ENCODE peak calls at places on chromosomes 3 and 15, in nine cellular contexts. S, H, P, D, B, E, M, Z and J are unnamed samples.

GRCh38 chr15:22262613-22263020 is 182.3 kb downstream of the OR4M2 start:
- DNase-seq in S (no peak), H (peak; percentile 80), P (no peak), D (no peak), B (no peak), E (peak; percentile 38), M (no peak), Z (no peak), J (no peak)

GRCh38 chr15:48868549-48868948 is 9.4 kb upstream of the EID1 start:
- DNase-seq in S (peak; percentile 86), H (no peak), P (no peak), D (peak; percentile 56), B (no peak), E (no peak), M (no peak), Z (no peak), J (no peak)

GRCh38 chr3:183815951-183816475 is 9.4 kb downstream of the MAP6D1 start:
- DNase-seq in S (no peak), H (no peak), P (no peak), D (no peak), B (no peak), E (no peak), M (no peak), Z (no peak), J (no peak)

GRCh38 chr15:86857701-86858100 is 778.0 kb downstream of the AGBL1 start:
- DNase-seq in S (no peak), H (no peak), P (no peak), D (no peak), B (no peak), E (no peak), M (no peak), Z (no peak), J (no peak)

GRCh38 chr3:102206506-102207145 is 228.2 kb upstream of the ZPLD1 start:
- DNase-seq in S (peak; percentile 64), H (no peak), P (peak; percentile 60), D (peak; percentile 76), B (peak; percentile 71), E (peak; percentile 62), M (peak; percentile 26), Z (no peak), J (no peak)

GRCh38 chr3:148146241-148146640 is 551.5 kb upstream of the AGTR1 start:
- DNase-seq in S (no peak), H (no peak), P (no peak), D (no peak), B (no peak), E (no peak), M (no peak), Z (no peak), J (no peak)

GRCh38 chr15:25422021-25422420 is 16.8 kb downstream of the UBE3A start:
- DNase-seq in S (peak; percentile 15), H (no peak), P (no peak), D (no peak), B (no peak), E (no peak), M (no peak), Z (no peak), J (no peak)

GRCh38 chr3:170528731-170529130 is 57.1 kb downstream of the SLC7A14 start:
- DNase-seq in S (no peak), H (no peak), P (no peak), D (no peak), B (no peak), E (no peak), M (no peak), Z (no peak), J (no peak)

GRCh38 chr15:71792521-71792920 is 17.8 kb upstream of the NR2E3 start:
- DNase-seq in S (peak; percentile 84), H (no peak), P (no peak), D (peak; percentile 42), B (no peak), E (no peak), M (no peak), Z (no peak), J (peak; percentile 92)

GRCh38 chr3:45017826-45018225 is 8.3 kb upstream of the CLEC3B start:
- DNase-seq in S (no peak), H (no peak), P (no peak), D (no peak), B (no peak), E (no peak), M (no peak), Z (no peak), J (no peak)

GRCh38 chr15:41921167-41921566 is 27.3 kb upstream of the SPTBN5 start:
- DNase-seq in S (no peak), H (no peak), P (no peak), D (no peak), B (no peak), E (no peak), M (no peak), Z (no peak), J (no peak)

GRCh38 chr15:93250212-93250611 is 161.2 kb upstream of the RGMA start:
- DNase-seq in S (no peak), H (no peak), P (no peak), D (no peak), B (no peak), E (no peak), M (no peak), Z (no peak), J (no peak)

GRCh38 chr3:129627350-129628168 is 21.1 kb upstream of the PLXND1 start:
- DNase-seq in S (peak; percentile 73), H (peak; percentile 83), P (peak; percentile 76), D (peak; percentile 73), B (peak; percentile 65), E (peak; percentile 79), M (peak; percentile 88), Z (peak; percentile 86), J (no peak)

GRCh38 chr15:99430881-99431401 is 134.8 kb upstream of the MEF2A start:
- DNase-seq in S (no peak), H (peak; percentile 54), P (no peak), D (no peak), B (peak; percentile 4), E (no peak), M (no peak), Z (no peak), J (no peak)

GRCh38 chr3:192022412-192022811 is 561.4 kb downstream of the PYDC2 start:
- DNase-seq in S (peak; percentile 71), H (no peak), P (no peak), D (no peak), B (no peak), E (no peak), M (no peak), Z (no peak), J (peak; percentile 52)

GRCh38 chr3:38595393-38595792 is 54.1 kb downstream of the SCN5A start:
- DNase-seq in S (peak; percentile 32), H (no peak), P (no peak), D (no peak), B (no peak), E (no peak), M (no peak), Z (no peak), J (no peak)

DNA sequence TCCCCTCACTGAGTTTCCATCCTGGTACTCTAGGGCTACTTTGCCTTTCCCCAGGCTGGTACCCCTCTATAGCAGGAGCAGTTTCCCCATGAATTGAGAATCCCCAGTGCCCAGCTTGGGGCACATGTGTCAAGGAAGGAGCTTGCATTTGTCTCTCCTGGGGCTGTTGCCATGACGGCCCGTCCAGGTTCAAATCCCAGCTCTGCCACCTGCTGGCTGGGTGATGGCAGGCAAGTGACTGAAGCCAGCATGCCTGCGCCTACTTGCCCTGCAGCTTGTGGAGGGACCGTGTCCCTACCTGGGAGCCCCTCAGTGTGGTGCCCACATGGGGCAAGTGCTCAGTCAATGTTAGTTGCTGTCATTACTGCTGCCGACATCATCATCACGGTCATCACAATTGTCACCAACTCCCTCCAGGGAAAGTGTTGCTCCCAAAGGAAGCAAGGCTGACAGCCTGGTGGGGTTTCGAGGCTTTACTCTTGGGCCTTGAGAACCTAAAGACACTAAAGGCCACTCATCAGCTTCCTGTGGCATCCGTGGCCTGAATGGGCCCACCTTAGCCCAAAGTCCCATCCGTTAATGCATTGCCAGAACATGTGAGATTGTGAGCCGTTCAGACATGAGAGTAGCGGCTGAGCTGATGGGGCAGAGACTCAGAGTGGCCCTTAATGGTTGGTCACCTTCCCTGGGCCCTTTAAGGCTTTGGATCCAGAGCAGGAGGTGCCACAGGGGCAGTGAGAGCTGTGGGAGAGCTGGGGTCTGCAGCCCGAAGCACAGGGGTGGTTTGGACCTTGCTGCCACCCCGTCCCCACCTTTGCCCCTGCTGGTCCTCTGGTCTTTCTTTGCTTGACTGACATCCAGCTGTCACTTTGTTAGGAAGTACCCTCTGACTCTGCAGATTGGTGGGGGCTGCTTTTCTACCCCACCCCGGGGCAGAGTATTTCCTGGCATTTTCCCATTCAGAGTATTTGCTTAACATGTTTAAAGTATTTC is 144.4 kb downstream of the DNAJB8 start:
- DNase-seq in S (peak; percentile 20), H (peak; percentile 80), P (peak; percentile 53), D (peak; percentile 39), B (peak; percentile 39), E (peak; percentile 63), M (no peak), Z (no peak), J (no peak)
- TF ChIP-seq CTCF in S (peak; percentile 47), H (peak; percentile 56), P (peak; percentile 54), D (peak; percentile 81), B (peak; percentile 55), E (peak; percentile 37), M (peak; percentile 26), Z (peak; percentile 65), J (peak; percentile 55)

GRCh38 chr3:52480768-52481715 is 14.1 kb upstream of the STAB1 start:
- DNase-seq in S (no peak), H (peak; percentile 47), P (no peak), D (no peak), B (no peak), E (no peak), M (no peak), Z (peak; percentile 68), J (no peak)
- H3K36me3 ChIP-seq in S (peaks cover 46% of the 10 kb centered on the region), H (peaks cover 78% of the 10 kb centered on the region), P (peaks cover 11% of the 10 kb centered on the region), D (peaks cover 65% of the 10 kb centered on the region), B (peaks cover 87% of the 10 kb centered on the region), E (peaks cover 8% of the 10 kb centered on the region), M (no peaks in the 10 kb centered on the region), Z (peaks cover 72% of the 10 kb centered on the region), J (peaks cover 14% of the 10 kb centered on the region)

DNA sequence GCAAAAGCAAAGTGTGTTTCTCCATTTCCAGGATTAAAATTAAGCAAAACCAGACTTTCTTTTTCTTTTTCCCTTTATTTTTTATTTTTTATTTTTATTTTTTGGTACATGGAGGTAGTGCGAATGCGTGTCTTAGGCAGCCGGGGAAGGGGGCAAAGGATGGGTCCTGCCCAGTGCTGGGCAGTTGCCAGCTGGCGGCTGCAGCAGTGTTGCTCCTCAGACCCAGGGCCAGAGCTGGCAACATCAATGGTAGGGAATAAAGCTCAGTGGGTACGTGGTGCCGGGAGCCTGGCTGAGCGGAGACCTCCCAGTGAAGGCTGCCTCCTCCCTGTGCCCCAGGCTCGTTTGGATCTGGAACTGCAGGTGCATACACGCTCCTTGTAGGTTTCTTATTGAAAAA is 46.3 kb downstream of the POLR2M start:
- DNase-seq in S (no peak), H (no peak), P (no peak), D (no peak), B (no peak), E (no peak), M (no peak), Z (peak; percentile 57), J (no peak)
- H3K4me3 ChIP-seq in S (no peak overlapping the region), H (no peak overlapping the region), P (no peak overlapping the region), D (no peak overlapping the region), B (no peak overlapping the region), E (no peak overlapping the region), M (no peak overlapping the region), Z (no peak overlapping the region), J (no peak overlapping the region)

DNA sequence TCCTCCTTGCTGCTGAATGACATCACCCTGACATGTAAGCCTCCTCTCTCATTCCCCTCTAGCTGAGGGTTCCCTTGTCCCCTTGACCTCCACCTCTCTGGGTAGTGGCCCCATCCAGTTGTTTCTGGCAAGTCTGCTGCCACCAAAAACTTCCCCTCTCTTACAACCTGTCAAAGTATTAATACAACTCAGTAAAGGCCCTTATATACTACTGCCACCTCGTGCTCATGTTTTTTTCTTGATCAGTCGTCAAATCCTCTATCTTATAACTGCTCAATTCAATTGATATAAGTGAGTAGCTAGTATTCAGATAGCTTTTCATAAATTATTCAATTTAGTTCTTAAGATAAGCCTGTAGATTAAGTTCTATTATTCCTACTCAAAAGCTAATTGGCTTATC is 249.6 kb downstream of the MBNL1 start:
- DNase-seq in S (no peak), H (no peak), P (no peak), D (no peak), B (no peak), E (no peak), M (no peak), Z (no peak), J (no peak)
- TF ChIP-seq CTCF in S (no peak), H (no peak), P (no peak), D (no peak), B (no peak), E (no peak), M (no peak), Z (no peak), J (no peak)